ENCODE peak calls at places on chromosome 22, in eight cellular contexts. D is Calu3; Z is lower lobe of right lung; I is ovary; Y is CD8-positive, alpha-beta T cell; B is OCI-LY7; G is psoas muscle; O is breast epithelium. X is an unnamed sample.

GRCh38 chr22:25403752-25404471 is 160.6 kb upstream of the GRK3 start:
- DNase-seq in D (no peak), Z (no peak), I (no peak), Y (no peak), B (no peak), G (no peak), O (no peak), X (peak; percentile 59)

GRCh38 chr22:24695958-24696511 is 78.5 kb downstream of the PIWIL3 start:
- DNase-seq in D (no peak), Z (peak; percentile 65), I (no peak), Y (no peak), B (no peak), G (no peak), O (no peak), X (no peak)

GRCh38 chr22:25488244-25489020 is 76.0 kb upstream of the GRK3 start:
- DNase-seq in D (peak; percentile 86), Z (peak; percentile 59), I (peak; percentile 76), Y (no peak), B (no peak), G (peak; percentile 55), O (no peak), X (no peak)

GRCh38 chr22:17431179-17431578 is 61.9 kb downstream of the CECR2 start:
- DNase-seq in D (no peak), Z (no peak), I (no peak), Y (no peak), B (no peak), G (no peak), O (no peak), X (no peak)

GRCh38 chr22:23763579-23764331 is 965 bp downstream of the C22orf15 start:
- DNase-seq in D (no peak), Z (peak; percentile 73), I (no peak), Y (peak; percentile 69), B (peak; percentile 73), G (no peak), O (no peak), X (no peak)

GRCh38 chr22:46362934-46363515 is 27.5 kb downstream of the TRMU start:
- DNase-seq in D (no peak), Z (peak; percentile 38), I (no peak), Y (no peak), B (no peak), G (no peak), O (no peak), X (no peak)

GRCh38 chr22:38172016-38172431 is 9.6 kb downstream of the PLA2G6 start:
- DNase-seq in D (no peak), Z (no peak), I (no peak), Y (no peak), B (peak; percentile 22), G (no peak), O (no peak), X (no peak)

GRCh38 chr22:40147388-40148176 is 30.1 kb upstream of the TNRC6B start:
- DNase-seq in D (no peak), Z (no peak), I (no peak), Y (no peak), B (no peak), G (no peak), O (no peak), X (no peak)

GRCh38 chr22:47373648-47374272 is 611.3 kb downstream of the TBC1D22A start:
- DNase-seq in D (no peak), Z (peak; percentile 14), I (no peak), Y (no peak), B (no peak), G (no peak), O (no peak), X (no peak)
- TF ChIP-seq CTCF in D (no peak), Z (no peak), I (no peak), Y (no peak), B (no peak), G (no peak), O (no peak), X (no peak)

GRCh38 chr22:43279867-43280519 is 63.2 kb downstream of the SCUBE1 start:
- DNase-seq in D (no peak), Z (no peak), I (no peak), Y (no peak), B (no peak), G (no peak), O (no peak), X (no peak)
- TF ChIP-seq CTCF in D (no peak), Z (no peak), I (no peak), Y (no peak), B (no peak), G (no peak), O (no peak), X (no peak)

GRCh38 chr22:19358195-19358594 is 66.7 kb upstream of the CLTCL1 start:
- DNase-seq in D (no peak), Z (no peak), I (no peak), Y (no peak), B (no peak), G (no peak), O (no peak), X (no peak)

GRCh38 chr22:19355413-19356157 is 64.1 kb upstream of the CLTCL1 start:
- DNase-seq in D (no peak), Z (no peak), I (no peak), Y (no peak), B (no peak), G (no peak), O (no peak), X (no peak)

GRCh38 chr22:19358703-19359553 is 67.4 kb upstream of the CLTCL1 start:
- DNase-seq in D (no peak), Z (no peak), I (no peak), Y (no peak), B (no peak), G (no peak), O (no peak), X (no peak)

GRCh38 chr22:19357270-19358105 is 66.0 kb upstream of the CLTCL1 start:
- DNase-seq in D (no peak), Z (no peak), I (no peak), Y (no peak), B (no peak), G (no peak), O (no peak), X (no peak)

DNA sequence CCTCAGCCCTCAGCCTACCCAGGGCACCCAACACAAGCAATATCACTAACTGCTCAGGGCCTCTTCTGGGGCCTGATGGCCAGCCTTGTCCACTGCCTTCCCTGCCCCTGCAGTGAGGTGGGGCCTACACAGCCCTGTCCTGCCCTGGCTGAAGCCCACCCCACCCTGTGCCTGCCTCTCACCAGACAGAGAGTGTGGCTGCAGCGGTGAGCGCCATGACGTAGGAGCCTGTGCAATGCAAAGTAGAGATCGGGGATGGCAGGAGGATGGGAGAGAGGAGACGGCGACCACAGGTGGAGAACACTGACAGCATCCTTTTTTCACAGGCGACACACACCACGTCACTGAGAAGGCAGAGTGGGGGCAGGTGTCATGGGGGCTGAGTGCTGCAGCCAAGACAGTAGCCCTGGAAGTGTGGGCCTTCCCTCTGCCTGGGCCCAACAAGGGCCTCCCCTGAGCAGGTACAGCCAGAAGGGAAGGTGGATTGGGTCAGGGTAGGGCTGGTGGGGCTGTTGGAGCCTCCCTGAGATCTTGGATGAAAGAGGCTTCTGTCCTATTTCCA is 65.3 kb upstream of the CLTCL1 start:
- DNase-seq in D (no peak), Z (no peak), I (no peak), Y (no peak), B (no peak), G (no peak), O (no peak), X (no peak)
- TF ChIP-seq CTCF in D (no peak), Z (no peak), I (no peak), Y (no peak), B (no peak), G (no peak), O (no peak), X (no peak)

GRCh38 chr22:28883917-28884753 is 763 bp downstream of the ZNRF3 start:
- DNase-seq in D (peak; percentile 67), Z (peak; percentile 65), I (peak; percentile 57), Y (peak; percentile 20), B (peak; percentile 59), G (peak; percentile 43), O (peak; percentile 44), X (peak; percentile 51)
- TF ChIP-seq CTCF in D (peak; percentile 23), Z (no peak), I (no peak), Y (no peak), B (no peak), G (no peak), O (no peak), X (no peak)

GRCh38 chr22:27919943-27920755 is 1.1 kb upstream of the PITPNB start:
- DNase-seq in D (no peak), Z (no peak), I (peak; percentile 25), Y (no peak), B (no peak), G (peak; percentile 21), O (no peak), X (peak; percentile 12)
- TF ChIP-seq CTCF in D (no peak), Z (no peak), I (no peak), Y (no peak), B (no peak), G (no peak), O (no peak), X (no peak)

GRCh38 chr22:36991220-36991619 is 28.0 kb downstream of the TST start:
- DNase-seq in D (no peak), Z (no peak), I (no peak), Y (no peak), B (no peak), G (no peak), O (no peak), X (no peak)
- TF ChIP-seq CTCF in D (peak; percentile 7), Z (no peak), I (no peak), Y (no peak), B (no peak), G (no peak), O (no peak), X (no peak)

GRCh38 chr22:19631899-19632670 is 82.2 kb upstream of the SEPTIN5 start:
- DNase-seq in D (peak; percentile 64), Z (no peak), I (no peak), Y (no peak), B (peak; percentile 33), G (no peak), O (no peak), X (no peak)
- TF ChIP-seq CTCF in D (peak; percentile 71), Z (peak; percentile 17), I (no peak), Y (no peak), B (peak; percentile 60), G (peak; percentile 27), O (no peak), X (peak; percentile 19)

GRCh38 chr22:36860017-36860416 is 789 bp upstream of the NCF4 start:
- DNase-seq in D (no peak), Z (no peak), I (no peak), Y (no peak), B (peak; percentile 43), G (no peak), O (no peak), X (no peak)
- TF ChIP-seq CTCF in D (no peak), Z (no peak), I (no peak), Y (no peak), B (peak; percentile 35), G (no peak), O (no peak), X (no peak)

GRCh38 chr22:36425977-36426523 is 38.3 kb upstream of the MYH9 start:
- DNase-seq in D (no peak), Z (peak; percentile 65), I (peak; percentile 53), Y (no peak), B (no peak), G (peak; percentile 43), O (no peak), X (peak; percentile 42)
- TF ChIP-seq CTCF in D (no peak), Z (no peak), I (no peak), Y (no peak), B (no peak), G (no peak), O (no peak), X (no peak)

GRCh38 chr22:29314537-29315285 is 786 bp downstream of the RASL10A start:
- DNase-seq in D (peak; percentile 35), Z (peak; percentile 47), I (no peak), Y (no peak), B (no peak), G (no peak), O (no peak), X (peak; percentile 62)
- TF ChIP-seq CTCF in D (no peak), Z (no peak), I (no peak), Y (no peak), B (no peak), G (no peak), O (no peak), X (no peak)

X was measured in GM20000.